ENCODE peak calls at places on chromosomes 6 and 20, in six cellular contexts. E is adrenal gland, J is H9, V is fibroblast of lung, L is transverse colon, D is thoracic aorta. X is an unnamed sample.

GRCh38 chr20:1169224-1169623 is 15.6 kb downstream of the TMEM74B start:
- DNase-seq in E (no peak), J (no peak), V (no peak), L (no peak), D (no peak), X (no peak)

GRCh38 chr6:134010400-134010799 is 42.0 kb downstream of the SLC2A12 start:
- DNase-seq in E (no peak), J (no peak), V (no peak), L (no peak), D (no peak), X (no peak)

GRCh38 chr6:158711264-158711663 is 61.4 kb downstream of the SYTL3 start:
- DNase-seq in E (no peak), J (no peak), V (peak; percentile 88), L (no peak), D (no peak), X (no peak)

GRCh38 chr6:157089258-157089657 is 234.1 kb downstream of the TMEM242 start:
- DNase-seq in E (no peak), J (peak; percentile 81), V (no peak), L (no peak), D (no peak), X (no peak)

GRCh38 chr6:131894735-131895424 is 56.3 kb downstream of the CCN2 start:
- DNase-seq in E (no peak), J (no peak), V (peak; percentile 24), L (peak; percentile 67), D (no peak), X (no peak)

GRCh38 chr6:32973144-32973854 is 4.9 kb downstream of the BRD2 start:
- DNase-seq in E (no peak), J (no peak), V (no peak), L (peak; percentile 41), D (no peak), X (no peak)

GRCh38 chr6:138467901-138468300 is 31.4 kb downstream of the NHSL1 start:
- DNase-seq in E (no peak), J (no peak), V (no peak), L (no peak), D (no peak), X (no peak)

GRCh38 chr6:65979120-65979519 is 272.1 kb upstream of the EYS start:
- DNase-seq in E (no peak), J (no peak), V (peak; percentile 2), L (no peak), D (no peak), X (no peak)

GRCh38 chr6:155419161-155419560 is 36.5 kb downstream of the NOX3 start:
- DNase-seq in E (no peak), J (no peak), V (no peak), L (no peak), D (no peak), X (no peak)

GRCh38 chr20:32521780-32522524 is 63.2 kb downstream of the NOL4L start:
- DNase-seq in E (peak; percentile 76), J (peak; percentile 90), V (peak; percentile 57), L (peak; percentile 74), D (no peak), X (no peak)

GRCh38 chr6:33205172-33206026 is 944 bp downstream of the HSD17B8 start:
- DNase-seq in E (no peak), J (no peak), V (no peak), L (no peak), D (no peak), X (peak; percentile 64)

GRCh38 chr6:21953831-21954801 is 342.7 kb downstream of the PRL start:
- DNase-seq in E (no peak), J (no peak), V (peak; percentile 82), L (peak; percentile 33), D (no peak), X (no peak)

GRCh38 chr20:23078351-23078993 is 7.7 kb downstream of the CD93 start:
- DNase-seq in E (no peak), J (no peak), V (peak; percentile 87), L (no peak), D (no peak), X (no peak)

GRCh38 chr20:23077277-23077676 is 8.8 kb downstream of the CD93 start:
- DNase-seq in E (no peak), J (no peak), V (no peak), L (no peak), D (no peak), X (no peak)

GRCh38 chr20:23079926-23080325 is 6.2 kb downstream of the CD93 start:
- DNase-seq in E (no peak), J (no peak), V (no peak), L (no peak), D (no peak), X (no peak)

GRCh38 chr20:23080521-23080920 is 5.6 kb downstream of the CD93 start:
- DNase-seq in E (no peak), J (no peak), V (no peak), L (no peak), D (no peak), X (no peak)

DNA sequence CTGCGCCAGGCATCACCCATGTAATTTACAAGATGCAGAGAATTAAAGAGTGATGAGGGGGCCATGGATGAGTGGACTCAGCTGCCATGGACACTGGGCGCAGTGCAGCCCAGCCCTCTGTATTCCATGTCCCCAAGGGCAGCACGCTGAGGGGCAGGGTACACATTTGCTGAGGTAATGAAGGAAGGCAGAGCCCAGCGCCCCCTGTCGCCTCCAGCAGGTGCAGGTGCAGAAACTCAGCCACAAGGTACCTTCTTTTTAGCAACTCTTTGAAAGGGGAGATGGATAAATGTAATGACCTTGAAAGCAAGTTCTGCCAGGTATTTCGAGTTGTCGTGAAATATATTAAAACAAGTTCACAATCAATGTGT is 7.1 kb downstream of the CD93 start:
- DNase-seq in E (no peak), J (peak; percentile 64), V (no peak), L (no peak), D (no peak), X (no peak)
- TF ChIP-seq CTCF in E (no peak), J (peak; percentile 81), V (no peak), L (no peak), D (no peak), X (no peak)

GRCh38 chr6:105591053-105591452 is 188.2 kb upstream of the PREP start:
- DNase-seq in E (no peak), J (no peak), V (no peak), L (no peak), D (no peak), X (no peak)

GRCh38 chr6:105593805-105594231 is 190.9 kb upstream of the PREP start:
- DNase-seq in E (no peak), J (no peak), V (peak; percentile 19), L (no peak), D (no peak), X (no peak)

GRCh38 chr6:105593056-105593455 is 190.2 kb upstream of the PREP start:
- DNase-seq in E (no peak), J (no peak), V (no peak), L (no peak), D (no peak), X (no peak)

GRCh38 chr6:105594272-105594671 is 191.4 kb upstream of the PREP start:
- DNase-seq in E (no peak), J (no peak), V (no peak), L (no peak), D (no peak), X (no peak)

DNA sequence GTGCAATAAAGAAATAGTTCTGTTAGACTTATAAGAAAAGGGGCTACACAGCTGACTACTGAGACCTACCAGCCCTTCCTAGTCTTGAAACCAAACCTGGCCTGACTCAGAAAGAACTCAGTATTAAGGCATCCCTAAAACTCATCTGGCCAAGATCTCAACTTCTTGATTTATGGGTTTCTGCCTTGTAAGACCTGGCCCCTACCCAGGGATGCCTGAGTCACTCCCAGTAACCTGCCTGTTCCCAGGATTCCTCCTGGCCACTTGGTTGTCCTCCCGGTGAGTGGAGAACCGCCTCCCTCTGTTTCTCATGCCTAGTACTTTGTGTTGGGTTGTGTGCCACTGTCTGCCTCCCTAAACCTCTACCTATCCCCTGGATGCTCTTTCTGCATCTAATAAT is 189.4 kb upstream of the PREP start:
- DNase-seq in E (peak; percentile 15), J (no peak), V (peak; percentile 61), L (no peak), D (no peak), X (no peak)
- H3K27ac ChIP-seq in E (no peak overlapping the region), J (no peak overlapping the region), V (no peak overlapping the region), L (no peak overlapping the region), D (no peak overlapping the region), X (no peak overlapping the region)

GRCh38 chr6:14265049-14266021 is 147.8 kb downstream of the CD83 start:
- DNase-seq in E (no peak), J (no peak), V (no peak), L (no peak), D (no peak), X (no peak)
- TF ChIP-seq CTCF in E (no peak), J (peak; percentile 50), V (no peak), L (no peak), D (no peak), X (no peak)

GRCh38 chr6:149077208-149077607 is 240.3 kb upstream of the TAB2 start:
- DNase-seq in E (no peak), J (no peak), V (no peak), L (no peak), D (no peak), X (no peak)
- H3K27ac ChIP-seq in E (no peak overlapping the region), J (no peak overlapping the region), V (no peak overlapping the region), L (no peak overlapping the region), D (no peak overlapping the region), X (no peak overlapping the region)

GRCh38 chr6:141594874-141595273 is 537.9 kb upstream of the GJE1 start:
- DNase-seq in E (no peak), J (no peak), V (no peak), L (no peak), D (no peak), X (no peak)
- TF ChIP-seq CTCF in E (no peak), J (no peak), V (peak; percentile 29), L (no peak), D (no peak), X (no peak)

GRCh38 chr6:52526634-52527033 is 50.2 kb downstream of the TRAM2 start:
- DNase-seq in E (no peak), J (no peak), V (no peak), L (no peak), D (no peak), X (no peak)
- H3K27ac ChIP-seq in E (no peak overlapping the region), J (no peak overlapping the region), V (no peak overlapping the region), L (no peak overlapping the region), D (no peak overlapping the region), X (no peak overlapping the region)

GRCh38 chr20:39429716-39430115 is 467.6 kb downstream of the DHX35 start:
- DNase-seq in E (peak; percentile 41), J (no peak), V (no peak), L (no peak), D (no peak), X (no peak)
- TF ChIP-seq CTCF in E (peak; percentile 51), J (peak; percentile 68), V (no peak), L (no peak), D (no peak), X (no peak)

DNA sequence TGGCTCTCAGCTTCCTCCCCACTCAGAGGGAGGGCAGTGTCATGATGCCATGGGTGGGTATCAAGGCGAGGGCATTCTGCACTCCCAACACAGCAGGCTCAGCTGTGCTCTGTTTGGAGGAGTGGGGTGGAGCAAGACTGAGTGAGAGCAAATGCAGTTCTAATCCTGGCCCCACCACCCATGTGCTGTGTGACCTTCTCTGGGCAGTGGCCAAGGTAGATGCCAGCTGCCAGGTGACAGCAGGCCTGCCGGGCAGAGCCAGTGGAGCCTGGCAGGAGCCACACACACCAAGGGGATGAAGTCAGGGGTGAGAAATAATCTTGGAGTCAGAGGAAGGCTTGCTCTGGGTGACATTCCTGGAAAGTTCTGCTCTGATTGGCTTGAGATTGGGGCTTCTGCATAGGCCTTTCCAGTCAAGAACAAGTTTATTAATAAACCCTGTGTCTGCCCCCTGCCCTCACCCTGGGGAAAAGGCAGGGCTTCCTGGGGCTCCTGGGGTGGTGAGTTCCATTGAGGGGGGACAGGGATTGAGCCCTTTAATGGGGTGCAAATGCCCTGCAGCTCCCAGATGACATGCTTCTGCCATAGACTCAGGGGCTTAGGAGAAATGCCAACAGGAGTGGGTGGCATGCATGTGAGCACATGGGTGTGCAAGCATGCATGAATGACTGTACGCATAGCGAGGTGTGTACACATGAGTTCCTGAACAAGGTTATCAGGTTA is 134.3 kb downstream of the MRPL14 start:
- DNase-seq in E (no peak), J (no peak), V (no peak), L (no peak), D (no peak), X (no peak)
- H3K27ac ChIP-seq in E (no peak overlapping the region), J (no peak overlapping the region), V (no peak overlapping the region), L (no peak overlapping the region), D (peak overlapping the region; percentile 56), X (no peak overlapping the region)